ENCODE peak calls at places on chromosome 6, in five cellular contexts. K, U, E, X and H are unnamed samples.

GRCh38 chr6:34817337-34817910 is 25.5 kb downstream of the BLTP3A start:
- DNase-seq in K (no peak), U (no peak), E (no peak), X (no peak), H (peak)

GRCh38 chr6:6351626-6352025 is 31.2 kb upstream of the F13A1 start:
- DNase-seq in K (no peak), U (no peak), E (no peak), X (no peak), H (no peak)

GRCh38 chr6:16184129-16184528 is 54.3 kb upstream of the GMPR start:
- DNase-seq in K (no peak), U (no peak), E (no peak), X (no peak), H (no peak)

GRCh38 chr6:44126320-44127149 is 717 bp downstream of the MRPL14 start:
- DNase-seq in K (peak), U (no peak), E (no peak), X (peak), H (no peak)

GRCh38 chr6:169775321-169775720 is 23.9 kb downstream of the ERMARD start:
- DNase-seq in K (no peak), U (no peak), E (no peak), X (no peak), H (no peak)

GRCh38 chr6:13987400-13987865 is 62.7 kb downstream of the RNF182 start:
- DNase-seq in K (no peak), U (no peak), E (no peak), X (no peak), H (no peak)

GRCh38 chr6:100685747-100686146 is 195.4 kb downstream of the ASCC3 start:
- DNase-seq in K (no peak), U (no peak), E (no peak), X (no peak), H (no peak)

GRCh38 chr6:2763345-2763841 is 1.8 kb upstream of the WRNIP1 start:
- DNase-seq in K (no peak), U (no peak), E (no peak), X (no peak), H (no peak)

GRCh38 chr6:18312368-18312767 is 48.0 kb upstream of the DEK start:
- DNase-seq in K (no peak), U (no peak), E (no peak), X (no peak), H (no peak)

GRCh38 chr6:168221497-168222079 is 98.0 kb downstream of the DACT2 start:
- DNase-seq in K (no peak), U (no peak), E (no peak), X (no peak), H (no peak)

GRCh38 chr6:160756021-160756420 is 54.0 kb downstream of the PLG start:
- DNase-seq in K (no peak), U (no peak), E (no peak), X (no peak), H (no peak)

GRCh38 chr6:160755168-160755567 is 53.1 kb downstream of the PLG start:
- DNase-seq in K (no peak), U (no peak), E (no peak), X (no peak), H (no peak)

GRCh38 chr6:160750276-160750689 is 48.2 kb downstream of the PLG start:
- DNase-seq in K (peak), U (no peak), E (no peak), X (no peak), H (no peak)
- TF ChIP-seq CTCF in K (peak), U (no peak), E (no peak), X (no peak), H (peak)

DNA sequence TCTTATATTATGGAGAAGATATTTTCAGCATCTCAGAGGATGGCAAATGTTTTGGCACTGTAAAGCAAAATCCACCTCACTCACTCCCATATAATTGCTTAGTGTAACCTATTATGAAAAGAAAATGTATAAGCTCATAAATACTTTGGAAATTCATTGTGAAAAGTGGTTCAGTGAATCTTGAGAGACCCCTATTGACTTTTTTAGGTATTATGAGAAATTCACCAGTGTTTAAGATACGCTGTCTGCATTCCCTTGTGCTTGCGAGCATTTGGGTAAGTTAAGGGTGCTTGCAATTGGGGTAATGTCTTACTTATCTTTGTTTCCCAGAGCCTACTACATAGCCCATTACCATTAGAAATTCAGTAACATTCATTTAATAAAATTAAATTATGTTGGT is 66.3 kb upstream of the BMP5 start:
- DNase-seq in K (no peak), U (no peak), E (no peak), X (no peak), H (no peak)
- TF ChIP-seq CTCF in K (no peak), U (no peak), E (peak), X (no peak), H (peak)

DNA sequence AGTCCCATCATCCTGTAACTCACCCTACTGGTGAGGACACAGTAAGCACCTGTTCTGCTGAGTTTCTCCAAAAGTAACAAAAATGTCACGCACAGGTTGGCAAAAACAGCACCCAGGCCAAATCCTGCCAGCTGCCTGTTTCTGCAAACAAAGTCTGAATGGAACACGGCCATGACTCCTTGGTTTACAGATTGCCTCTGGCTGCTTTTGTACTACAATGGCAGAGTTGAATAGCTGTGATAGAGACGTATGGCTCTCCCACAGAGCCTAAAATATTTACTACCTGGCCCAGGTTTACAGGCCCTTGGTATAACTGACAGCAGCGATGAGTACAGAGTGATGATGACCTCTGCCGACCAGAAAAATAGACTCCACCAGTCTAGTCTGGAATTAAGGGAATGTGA is 52.6 kb downstream of the CNKSR3 start:
- DNase-seq in K (no peak), U (no peak), E (no peak), X (no peak), H (no peak)
- TF ChIP-seq CTCF in K (no peak), U (no peak), E (no peak), X (no peak), H (peak)

GRCh38 chr6:86192123-86192522 is 549.4 kb upstream of the SYNCRIP start:
- DNase-seq in K (no peak), U (no peak), E (no peak), X (no peak), H (no peak)
- TF ChIP-seq CTCF in K (peak), U (no peak), E (no peak), X (no peak), H (peak)

GRCh38 chr6:47181681-47182080 is 128.0 kb downstream of the TNFRSF21 start:
- DNase-seq in K (no peak), U (no peak), E (no peak), X (no peak), H (no peak)

GRCh38 chr6:47179286-47179685 is 130.4 kb downstream of the TNFRSF21 start:
- DNase-seq in K (no peak), U (no peak), E (no peak), X (no peak), H (no peak)

GRCh38 chr6:47182291-47182957 is 127.3 kb downstream of the TNFRSF21 start:
- DNase-seq in K (no peak), U (no peak), E (no peak), X (no peak), H (no peak)

GRCh38 chr6:47175656-47176055 is 133.5 kb upstream of the ADGRF1 start:
- DNase-seq in K (no peak), U (no peak), E (no peak), X (no peak), H (no peak)

DNA sequence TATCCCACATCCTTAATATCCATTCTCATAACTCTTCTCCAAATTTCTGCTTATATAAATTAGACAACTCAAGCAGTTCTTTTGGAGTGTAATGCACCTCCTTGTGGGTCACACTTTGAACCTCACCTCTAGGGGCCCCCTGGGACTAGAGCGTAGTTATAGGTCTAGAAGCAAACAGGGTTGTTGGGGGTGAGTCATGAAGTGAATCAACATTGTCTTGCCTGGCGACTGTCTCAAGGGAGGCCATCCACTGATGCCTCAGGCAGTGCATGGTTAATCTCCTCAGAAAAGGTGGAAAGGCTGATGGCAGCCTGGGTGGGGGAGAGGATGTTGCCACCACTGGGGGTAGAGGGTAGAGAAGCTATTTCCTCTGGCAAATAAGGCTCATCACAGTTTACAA is 129.1 kb downstream of the TNFRSF21 start:
- DNase-seq in K (no peak), U (no peak), E (no peak), X (no peak), H (no peak)
- TF ChIP-seq CTCF in K (no peak), U (no peak), E (no peak), X (no peak), H (peak)